ENCODE peak calls at places on chromosomes 6 and 20, in four cellular contexts. L is Karpas-422, T is IMR-90, C is PC-3. U is an unnamed sample.

GRCh38 chr6:34150766-34151165 is 4.9 kb upstream of the GRM4 start:
- DNase-seq in L (no peak), T (no peak), C (no peak), U (no peak)

GRCh38 chr20:51028616-51029263 is 5.8 kb upstream of the KCNG1 start:
- DNase-seq in L (no peak), T (no peak), C (peak; percentile 11), U (no peak)

GRCh38 chr6:56380476-56380875 is 133.1 kb upstream of the COL21A1 start:
- DNase-seq in L (no peak), T (no peak), C (no peak), U (no peak)

GRCh38 chr6:89895273-89895874 is 1.1 kb downstream of the GJA10 start:
- DNase-seq in L (peak; percentile 49), T (peak; percentile 69), C (peak; percentile 55), U (peak; percentile 53)

GRCh38 chr6:19848465-19848864 is 11.3 kb downstream of the ID4 start:
- DNase-seq in L (no peak), T (no peak), C (no peak), U (no peak)

GRCh38 chr6:54717849-54718455 is 128.6 kb upstream of the FAM83B start:
- DNase-seq in L (peak; percentile 86), T (peak; percentile 37), C (peak; percentile 94), U (peak; percentile 8)

GRCh38 chr6:137811121-137811911 is 55.7 kb upstream of the TNFAIP3 start:
- DNase-seq in L (peak; percentile 41), T (peak; percentile 96), C (peak; percentile 80), U (peak; percentile 85)

GRCh38 chr6:40176117-40176516 is 241.9 kb upstream of the MOCS1 start:
- DNase-seq in L (no peak), T (no peak), C (no peak), U (no peak)

GRCh38 chr20:32567384-32568178 is 17.6 kb downstream of the NOL4L start:
- DNase-seq in L (no peak), T (no peak), C (no peak), U (no peak)

GRCh38 chr6:121430514-121431460 is 4.7 kb upstream of the GJA1 start:
- DNase-seq in L (no peak), T (peak; percentile 54), C (peak; percentile 55), U (no peak)

GRCh38 chr6:36827261-36828079 is 11.8 kb downstream of the CPNE5 start:
- DNase-seq in L (no peak), T (peak; percentile 70), C (peak; percentile 80), U (peak; percentile 92)

GRCh38 chr6:156980515-156980914 is 203.3 kb downstream of the ARID1B start:
- DNase-seq in L (peak; percentile 62), T (no peak), C (peak; percentile 66), U (no peak)

GRCh38 chr6:130033999-130034814 is 15.8 kb downstream of the L3MBTL3 start:
- DNase-seq in L (no peak), T (peak; percentile 90), C (peak; percentile 59), U (peak; percentile 90)

GRCh38 chr20:13819885-13820645 is 35.2 kb downstream of the NDUFAF5 start:
- DNase-seq in L (peak; percentile 86), T (peak; percentile 49), C (peak; percentile 95), U (peak; percentile 29)

GRCh38 chr6:71364910-71365542 is 76.4 kb downstream of the OGFRL1 start:
- DNase-seq in L (no peak), T (peak; percentile 20), C (no peak), U (peak; percentile 23)

GRCh38 chr6:42120895-42121865 is 21.2 kb downstream of the C6orf132 start:
- DNase-seq in L (peak; percentile 27), T (no peak), C (peak; percentile 56), U (no peak)

GRCh38 chr20:59933849-59934585 is 580 bp upstream of the SYCP2 start:
- DNase-seq in L (no peak), T (peak; percentile 49), C (peak; percentile 78), U (peak; percentile 26)

GRCh38 chr6:170048615-170049256 is 242.1 kb downstream of the DLL1 start:
- DNase-seq in L (no peak), T (peak; percentile 33), C (peak; percentile 35), U (no peak)

GRCh38 chr6:123794799-123795198 is 8.9 kb upstream of the NKAIN2 start:
- DNase-seq in L (no peak), T (no peak), C (no peak), U (no peak)

GRCh38 chr6:90758741-90759140 is 171.9 kb upstream of the MAP3K7 start:
- DNase-seq in L (no peak), T (no peak), C (no peak), U (no peak)

GRCh38 chr6:145267076-145267867 is 468.0 kb downstream of the EPM2A start:
- DNase-seq in L (peak; percentile 27), T (no peak), C (peak; percentile 60), U (no peak)

GRCh38 chr6:34657037-34657306 is 39.6 kb downstream of the ILRUN start:
- DNase-seq in L (no peak), T (no peak), C (no peak), U (peak; percentile 76)

GRCh38 chr6:29631860-29632731 is 887 bp downstream of the GABBR1 start:
- DNase-seq in L (peak; percentile 63), T (peak; percentile 55), C (peak; percentile 10), U (peak; percentile 51)

GRCh38 chr6:154932562-154933027 is 62.5 kb upstream of the TIAM2 start:
- DNase-seq in L (no peak), T (peak; percentile 78), C (peak; percentile 82), U (peak; percentile 85)

GRCh38 chr6:168908887-168909286 is 344.8 kb downstream of the THBS2 start:
- DNase-seq in L (no peak), T (peak; percentile 75), C (no peak), U (peak; percentile 71)

GRCh38 chr20:11221046-11221445 is 547.2 kb upstream of the JAG1 start:
- DNase-seq in L (no peak), T (no peak), C (no peak), U (no peak)

GRCh38 chr6:126926926-126927325 is 191.5 kb upstream of the RSPO3 start:
- DNase-seq in L (no peak), T (no peak), C (no peak), U (no peak)

GRCh38 chr20:58512808-58513552 is 2.2 kb downstream of the APCDD1L start:
- DNase-seq in L (no peak), T (no peak), C (no peak), U (peak; percentile 41)

GRCh38 chr6:44388876-44389275 is 1.4 kb downstream of the CDC5L start:
- DNase-seq in L (no peak), T (no peak), C (no peak), U (no peak)
- H3K4me3 ChIP-seq in L (peak overlapping the region; percentile 73), T (no peak overlapping the region), C (peak overlapping the region; percentile 95), U (peak overlapping the region; percentile 85)

GRCh38 chr6:159421586-159421985 is 252.4 kb downstream of the FNDC1 start:
- DNase-seq in L (no peak), T (no peak), C (no peak), U (no peak)
- H3K9me3 ChIP-seq in L (no peaks in the 10 kb centered on the region), T (peaks cover 5% of the 10 kb centered on the region), C (no peaks in the 10 kb centered on the region), U (no peaks in the 10 kb centered on the region)

GRCh38 chr20:38172344-38172743 is 7.3 kb upstream of the TGM2 start:
- DNase-seq in L (no peak), T (peak; percentile 59), C (peak; percentile 56), U (no peak)
- H3K9ac ChIP-seq in L (no peak overlapping the region), T (no peak overlapping the region), C (peak overlapping the region; percentile 46), U (peak overlapping the region; percentile 12)

GRCh38 chr6:7137335-7138106 is 29.8 kb downstream of the RREB1 start:
- DNase-seq in L (no peak), T (peak; percentile 77), C (no peak), U (peak; percentile 52)
- H3K4me3 ChIP-seq in L (no peak overlapping the region), T (peak overlapping the region; percentile 41), C (no peak overlapping the region), U (peak overlapping the region; percentile 24)

U was measured in astrocyte.